ENCODE peak calls at places on chromosome 20, in nine cellular contexts. D, T, I, F, Q, K, H, G and R are unnamed samples.

GRCh38 chr20:13996265-13996664 is 949 bp downstream of the MACROD2 start:
- DNase-seq in D (no peak), T (no peak), I (no peak), F (no peak), Q (no peak), K (no peak), H (no peak), G (no peak), R (no peak)

GRCh38 chr20:57473246-57474042 is 51.5 kb downstream of the CTCFL start:
- DNase-seq in D (no peak), T (peak; percentile 70), I (peak; percentile 45), F (no peak), Q (peak; percentile 29), K (no peak), H (no peak), G (no peak), R (peak; percentile 39)

GRCh38 chr20:46705378-46705729 is 4.1 kb upstream of the SLC2A10 start:
- DNase-seq in D (no peak), T (no peak), I (no peak), F (no peak), Q (no peak), K (no peak), H (no peak), G (no peak), R (no peak)

GRCh38 chr20:50111120-50111828 is 1.7 kb downstream of the UBE2V1 start:
- DNase-seq in D (no peak), T (no peak), I (no peak), F (peak; percentile 66), Q (peak; percentile 41), K (no peak), H (no peak), G (no peak), R (peak; percentile 69)

GRCh38 chr20:62123450-62124118 is 1.3 kb downstream of the LSM14B start:
- DNase-seq in D (no peak), T (peak; percentile 30), I (no peak), F (no peak), Q (peak; percentile 44), K (no peak), H (no peak), G (no peak), R (peak; percentile 21)

GRCh38 chr20:39630215-39630614 is 668.1 kb downstream of the DHX35 start:
- DNase-seq in D (no peak), T (no peak), I (peak; percentile 86), F (no peak), Q (no peak), K (no peak), H (no peak), G (no peak), R (no peak)

GRCh38 chr20:14415492-14415891 is 78.1 kb upstream of the FLRT3 start:
- DNase-seq in D (no peak), T (no peak), I (peak; percentile 31), F (no peak), Q (no peak), K (no peak), H (no peak), G (no peak), R (peak; percentile 43)

GRCh38 chr20:53154540-53154939 is 182.4 kb downstream of the TSHZ2 start:
- DNase-seq in D (no peak), T (no peak), I (no peak), F (peak; percentile 35), Q (peak; percentile 16), K (no peak), H (no peak), G (no peak), R (no peak)

GRCh38 chr20:34711813-34712430 is 7.8 kb downstream of the TP53INP2 start:
- DNase-seq in D (no peak), T (no peak), I (no peak), F (no peak), Q (no peak), K (no peak), H (no peak), G (no peak), R (no peak)

GRCh38 chr20:32506721-32507120 is 78.4 kb downstream of the NOL4L start:
- DNase-seq in D (no peak), T (no peak), I (no peak), F (no peak), Q (no peak), K (no peak), H (no peak), G (no peak), R (no peak)

GRCh38 chr20:19074828-19075516 is 137.5 kb upstream of the SLC24A3 start:
- DNase-seq in D (no peak), T (no peak), I (peak; percentile 59), F (no peak), Q (no peak), K (no peak), H (no peak), G (no peak), R (no peak)

GRCh38 chr20:33188421-33188820 is 20.5 kb downstream of the BPIFA2 start:
- DNase-seq in D (no peak), T (no peak), I (no peak), F (no peak), Q (no peak), K (no peak), H (no peak), G (no peak), R (no peak)

GRCh38 chr20:34240698-34241615 is at the start of gene ASIP:
- DNase-seq in D (no peak), T (peak; percentile 87), I (no peak), F (no peak), Q (no peak), K (no peak), H (no peak), G (no peak), R (no peak)

GRCh38 chr20:63434599-63435378 is 37.7 kb downstream of the KCNQ2 start:
- DNase-seq in D (peak; percentile 90), T (peak; percentile 80), I (peak; percentile 46), F (peak; percentile 74), Q (peak; percentile 48), K (peak; percentile 45), H (peak; percentile 52), G (no peak), R (peak; percentile 22)

GRCh38 chr20:53857723-53858236 is 212.6 kb downstream of the BCAS1 start:
- DNase-seq in D (no peak), T (no peak), I (peak; percentile 71), F (no peak), Q (no peak), K (peak; percentile 85), H (peak; percentile 76), G (no peak), R (no peak)

GRCh38 chr20:40393161-40393560 is 295.9 kb downstream of the MAFB start:
- DNase-seq in D (no peak), T (no peak), I (no peak), F (no peak), Q (no peak), K (no peak), H (no peak), G (no peak), R (no peak)

GRCh38 chr20:47775039-47775438 is 10.2 kb downstream of the SULF2 start:
- DNase-seq in D (no peak), T (no peak), I (no peak), F (no peak), Q (no peak), K (no peak), H (no peak), G (no peak), R (no peak)

GRCh38 chr20:63167026-63167917 is 48.7 kb downstream of the YTHDF1 start:
- DNase-seq in D (no peak), T (no peak), I (no peak), F (no peak), Q (no peak), K (no peak), H (no peak), G (no peak), R (no peak)

GRCh38 chr20:62066983-62067433 is 1.3 kb upstream of the TAF4 start:
- DNase-seq in D (no peak), T (peak; percentile 28), I (peak; percentile 26), F (no peak), Q (peak; percentile 25), K (peak; percentile 50), H (peak; percentile 46), G (no peak), R (no peak)

GRCh38 chr20:41064377-41064776 is 35.8 kb downstream of the TOP1 start:
- DNase-seq in D (no peak), T (no peak), I (no peak), F (no peak), Q (no peak), K (no peak), H (no peak), G (no peak), R (no peak)

GRCh38 chr20:8291873-8292272 is 159.8 kb downstream of the PLCB1 start:
- DNase-seq in D (no peak), T (no peak), I (no peak), F (no peak), Q (peak; percentile 11), K (no peak), H (no peak), G (peak; percentile 27), R (peak; percentile 46)

GRCh38 chr20:20373046-20373706 is 5.3 kb downstream of the INSM1 start:
- DNase-seq in D (peak; percentile 77), T (no peak), I (peak; percentile 78), F (no peak), Q (peak; percentile 12), K (no peak), H (no peak), G (no peak), R (peak; percentile 9)

GRCh38 chr20:46875059-46875458 is 19.6 kb upstream of the EYA2 start:
- DNase-seq in D (no peak), T (no peak), I (no peak), F (no peak), Q (no peak), K (no peak), H (no peak), G (no peak), R (no peak)

GRCh38 chr20:63114006-63114692 is 101.8 kb downstream of the YTHDF1 start:
- DNase-seq in D (no peak), T (no peak), I (no peak), F (no peak), Q (no peak), K (no peak), H (no peak), G (no peak), R (no peak)

GRCh38 chr20:51284161-51284560 is 258.4 kb downstream of the NFATC2 start:
- DNase-seq in D (no peak), T (no peak), I (no peak), F (no peak), Q (no peak), K (no peak), H (no peak), G (no peak), R (no peak)

GRCh38 chr20:3710703-3711417 is 1.5 kb downstream of the SIGLEC1 start:
- DNase-seq in D (no peak), T (peak; percentile 75), I (peak; percentile 62), F (peak; percentile 63), Q (peak; percentile 51), K (peak; percentile 75), H (peak; percentile 72), G (no peak), R (no peak)